ENCODE peak calls at places on chromosomes 16 and 17, in nine cellular contexts. B is HCT116, R is HL-60, A is sigmoid colon, X is GM12892, H is GM12891, N is spleen, L is SK-N-SH, V is breast epithelium. O is an unnamed sample.

GRCh38 chr16:76265434-76266045 is 11.7 kb upstream of the CNTNAP4 start:
- DNase-seq in A (no peak), L (peak; percentile 10), R (peak; percentile 39), N (no peak), H (no peak), X (no peak), B (peak; percentile 6), V (no peak), O (no peak)

GRCh38 chr17:8253801-8254200 is 4.7 kb downstream of the PFAS start:
- DNase-seq in A (no peak), X (no peak), R (no peak), V (no peak), B (peak; percentile 13), N (no peak), L (no peak), H (no peak), O (no peak)

GRCh38 chr16:4114257-4115208 is 1.7 kb downstream of the ADCY9 start:
- DNase-seq in B (no peak), R (no peak), V (no peak), N (peak; percentile 80), H (no peak), X (no peak), A (no peak), L (no peak), O (no peak)

GRCh38 chr16:89922884-89923639 is at the start of gene TUBB3:
- DNase-seq in A (no peak), N (no peak), R (no peak), X (peak; percentile 73), L (peak; percentile 97), V (no peak), B (peak; percentile 56), H (peak; percentile 81), O (no peak)

GRCh38 chr17:41510251-41511065 is 5.0 kb upstream of the KRT13 start:
- DNase-seq in N (no peak), X (no peak), A (no peak), L (no peak), B (no peak), V (no peak), H (no peak), R (no peak), O (no peak)

GRCh38 chr16:75252946-75253911 is 1.8 kb upstream of the BCAR1 start:
- DNase-seq in A (peak; percentile 77), B (no peak), R (no peak), X (no peak), H (no peak), N (peak; percentile 74), L (no peak), V (no peak), O (no peak)

GRCh38 chr16:58426095-58426494 is 33.8 kb downstream of the GINS3 start:
- DNase-seq in V (no peak), A (no peak), B (no peak), L (no peak), X (no peak), R (peak; percentile 92), H (peak; percentile 30), N (no peak), O (no peak)

GRCh38 chr16:11536104-11536866 is 50.4 kb downstream of the LITAF start:
- DNase-seq in R (no peak), L (no peak), H (no peak), N (no peak), V (no peak), B (no peak), A (no peak), X (no peak), O (no peak)

GRCh38 chr17:78170692-78171590 is 2.6 kb downstream of the SYNGR2 start:
- DNase-seq in A (no peak), R (no peak), X (no peak), H (no peak), L (no peak), B (no peak), N (no peak), V (no peak), O (no peak)

GRCh38 chr17:78173025-78173715 is 4.8 kb downstream of the SYNGR2 start:
- DNase-seq in V (no peak), L (no peak), B (no peak), A (no peak), R (no peak), N (no peak), H (peak; percentile 49), X (peak; percentile 62), O (no peak)

GRCh38 chr17:78174332-78174869 is 6.0 kb downstream of the SYNGR2 start:
- DNase-seq in B (no peak), V (peak; percentile 93), R (no peak), A (peak; percentile 85), H (no peak), N (peak; percentile 94), X (no peak), L (no peak), O (no peak)

GRCh38 chr17:78174870-78175642 is 6.7 kb downstream of the SYNGR2 start:
- DNase-seq in R (no peak), L (no peak), X (no peak), N (no peak), H (no peak), V (no peak), B (no peak), A (no peak), O (no peak)

GRCh38 chr17:78172284-78173024 is 4.1 kb downstream of the SYNGR2 start:
- DNase-seq in N (peak; percentile 90), A (no peak), R (peak; percentile 75), B (no peak), H (no peak), V (no peak), L (no peak), X (no peak), O (no peak)
- TF ChIP-seq POLR2AphosphoS5 in N (peak; percentile 70), A (no peak), R (no peak), B (no peak), H (peak; percentile 52), V (no peak), L (no peak), X (no peak), O (no peak)

GRCh38 chr16:53886482-53887378 is 182.8 kb downstream of the FTO start:
- DNase-seq in B (no peak), N (no peak), H (no peak), R (no peak), X (no peak), V (no peak), L (no peak), A (no peak), O (no peak)
- TF ChIP-seq POLR2AphosphoS5 in B (no peak), N (no peak), H (no peak), R (no peak), X (no peak), V (no peak), L (no peak), A (no peak), O (no peak)

GRCh38 chr17:47966079-47966519 is 4.8 kb upstream of the CDK5RAP3 start:
- DNase-seq in B (no peak), N (no peak), V (no peak), A (no peak), X (no peak), H (no peak), L (no peak), R (no peak), O (no peak)
- TF ChIP-seq POLR2AphosphoS5 in B (no peak), N (no peak), V (no peak), A (peak; percentile 6), X (no peak), H (no peak), L (no peak), R (no peak), O (peak; percentile 10)

DNA sequence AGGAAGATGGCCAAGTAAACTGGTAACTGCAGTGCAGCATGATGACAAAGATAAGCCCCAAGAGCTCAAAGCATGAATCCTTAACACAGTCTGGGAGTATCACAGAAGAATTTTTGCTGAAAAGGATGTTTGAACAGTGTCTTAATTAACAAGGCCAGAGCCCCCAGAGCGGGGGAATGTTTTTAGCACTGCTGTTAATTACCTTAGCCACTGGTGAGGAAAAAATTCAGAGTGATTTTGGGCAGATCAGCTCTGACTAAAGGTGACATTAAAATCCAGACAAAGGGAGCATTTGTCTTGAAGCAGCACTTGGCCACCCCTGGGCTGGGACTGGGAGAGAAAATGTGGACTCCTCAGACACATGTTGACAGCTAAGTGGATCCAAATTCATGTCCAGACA is 30.0 kb downstream of the ADAMTS18 start:
- DNase-seq in L (no peak), H (no peak), R (no peak), V (no peak), X (no peak), B (no peak), A (no peak), N (no peak), O (no peak)
- TF ChIP-seq POLR2AphosphoS5 in L (no peak), H (no peak), R (no peak), V (no peak), X (no peak), B (no peak), A (no peak), N (no peak), O (no peak)

DNA sequence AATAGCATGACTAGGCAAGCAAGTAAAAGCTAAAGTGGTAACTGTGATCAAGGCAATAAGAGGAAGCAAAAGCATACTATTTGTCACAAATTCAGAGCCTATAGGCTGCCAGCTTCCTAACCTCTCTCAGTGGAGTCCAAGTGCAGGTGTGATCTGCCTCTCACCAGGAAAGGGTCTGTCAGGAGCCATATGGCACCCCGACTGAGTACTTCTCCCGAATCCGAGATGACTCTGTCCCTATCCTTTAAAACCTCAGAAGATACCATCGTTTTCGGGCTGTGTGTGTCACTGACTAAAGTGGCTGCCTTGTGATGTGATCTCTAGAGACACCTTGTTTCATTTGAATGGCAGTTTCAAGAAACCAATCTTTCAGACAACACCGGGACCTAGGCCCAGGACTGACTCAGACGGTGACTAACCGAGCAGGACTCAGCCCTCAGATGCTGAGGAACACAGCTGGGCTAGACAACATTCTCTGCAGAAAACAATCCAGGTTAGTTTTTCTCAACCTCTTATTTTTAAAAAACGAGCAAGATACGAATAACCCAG is 63.6 kb downstream of the SMG6 start:
- DNase-seq in N (no peak), L (no peak), B (no peak), V (no peak), X (peak; percentile 56), H (no peak), R (no peak), A (peak; percentile 84), O (no peak)
- TF ChIP-seq POLR2AphosphoS5 in N (no peak), L (peak; percentile 66), B (no peak), V (no peak), X (peak; percentile 87), H (peak; percentile 78), R (no peak), A (no peak), O (no peak)

GRCh38 chr17:65560628-65561371 is 648 bp downstream of the AXIN2 start:
- DNase-seq in X (peak; percentile 40), N (peak; percentile 87), R (peak; percentile 48), V (peak; percentile 83), B (peak; percentile 94), A (peak; percentile 94), H (peak; percentile 54), L (peak; percentile 92), O (no peak)

GRCh38 chr17:65561394-65562205 is at the start of gene AXIN2:
- DNase-seq in R (peak; percentile 62), X (peak; percentile 89), L (peak; percentile 100), N (peak; percentile 93), H (peak; percentile 94), V (peak; percentile 88), A (peak; percentile 95), B (peak; percentile 90), O (no peak)

GRCh38 chr17:65558683-65559311 is 2.7 kb downstream of the AXIN2 start:
- DNase-seq in X (no peak), B (no peak), A (no peak), H (no peak), L (peak; percentile 64), R (no peak), N (no peak), V (no peak), O (no peak)

GRCh38 chr17:65559483-65559801 is 2.0 kb downstream of the AXIN2 start:
- DNase-seq in R (no peak), A (no peak), V (no peak), H (no peak), X (no peak), B (no peak), L (no peak), N (no peak), O (no peak)

GRCh38 chr17:65559802-65560627 is 1.4 kb downstream of the AXIN2 start:
- DNase-seq in L (peak; percentile 94), N (peak; percentile 84), H (no peak), A (no peak), V (no peak), X (no peak), B (no peak), R (no peak), O (no peak)
- TF ChIP-seq POLR2AphosphoS5 in L (no peak), N (no peak), H (no peak), A (peak; percentile 52), V (no peak), X (no peak), B (no peak), R (no peak), O (no peak)